ENCODE peak calls at places on chromosome 10, in eight cellular contexts. One of them, this sample, is unnamed.

GRCh38 chr10:124689911-124690498 is 54.2 kb downstream of the FAM53B start:
- DNase-seq in mesothelial cell of epicardium: no peak
- DNase-seq in NCI-H345: no peak
- DNase-seq in H4: no peak
- DNase-seq in retina: no peak
- DNase-seq in B cell: no peak
- DNase-seq in left ventricle myocardium inferior: no peak
- DNase-seq in RCC 7860: no peak
- DNase-seq in this sample: no peak

GRCh38 chr10:90319188-90319914 is 538.5 kb downstream of the HTR7 start:
- DNase-seq in B cell: no peak
- DNase-seq in H4: peak; percentile 86
- DNase-seq in retina: no peak
- DNase-seq in NCI-H345: peak; percentile 40
- DNase-seq in left ventricle myocardium inferior: no peak
- DNase-seq in RCC 7860: peak; percentile 95
- DNase-seq in mesothelial cell of epicardium: no peak
- DNase-seq in this sample: peak; percentile 47

GRCh38 chr10:97719602-97720001 is 6.1 kb downstream of the MARVELD1 start:
- DNase-seq in RCC 7860: no peak
- DNase-seq in NCI-H345: no peak
- DNase-seq in mesothelial cell of epicardium: no peak
- DNase-seq in B cell: no peak
- DNase-seq in retina: no peak
- DNase-seq in H4: no peak
- DNase-seq in left ventricle myocardium inferior: no peak
- DNase-seq in this sample: no peak

GRCh38 chr10:55329796-55330195 is 528.8 kb upstream of the PCDH15 start:
- DNase-seq in H4: no peak
- DNase-seq in left ventricle myocardium inferior: no peak
- DNase-seq in retina: no peak
- DNase-seq in RCC 7860: no peak
- DNase-seq in NCI-H345: no peak
- DNase-seq in mesothelial cell of epicardium: no peak
- DNase-seq in B cell: no peak
- DNase-seq in this sample: no peak

GRCh38 chr10:121535381-121535780 is 62.9 kb downstream of the FGFR2 start:
- DNase-seq in mesothelial cell of epicardium: no peak
- DNase-seq in RCC 7860: no peak
- DNase-seq in left ventricle myocardium inferior: no peak
- DNase-seq in NCI-H345: no peak
- DNase-seq in B cell: no peak
- DNase-seq in H4: no peak
- DNase-seq in retina: no peak
- DNase-seq in this sample: no peak

GRCh38 chr10:117463545-117463920 is 79.0 kb upstream of the EMX2 start:
- DNase-seq in retina: no peak
- DNase-seq in H4: no peak
- DNase-seq in NCI-H345: no peak
- DNase-seq in B cell: no peak
- DNase-seq in RCC 7860: no peak
- DNase-seq in left ventricle myocardium inferior: no peak
- DNase-seq in mesothelial cell of epicardium: no peak
- DNase-seq in this sample: no peak

GRCh38 chr10:71533936-71534335 is 137.2 kb downstream of the CDH23 start:
- DNase-seq in H4: no peak
- DNase-seq in retina: no peak
- DNase-seq in RCC 7860: no peak
- DNase-seq in NCI-H345: no peak
- DNase-seq in left ventricle myocardium inferior: no peak
- DNase-seq in B cell: no peak
- DNase-seq in mesothelial cell of epicardium: no peak
- DNase-seq in this sample: no peak

GRCh38 chr10:98415710-98416077 is 712 bp upstream of the PYROXD2 start:
- DNase-seq in B cell: no peak
- DNase-seq in NCI-H345: no peak
- DNase-seq in mesothelial cell of epicardium: no peak
- DNase-seq in left ventricle myocardium inferior: no peak
- DNase-seq in retina: no peak
- DNase-seq in RCC 7860: no peak
- DNase-seq in H4: no peak
- DNase-seq in this sample: no peak

GRCh38 chr10:126929391-126929790 is 24.2 kb downstream of the DOCK1 start:
- DNase-seq in RCC 7860: no peak
- DNase-seq in left ventricle myocardium inferior: no peak
- DNase-seq in H4: no peak
- DNase-seq in mesothelial cell of epicardium: no peak
- DNase-seq in retina: no peak
- DNase-seq in NCI-H345: no peak
- DNase-seq in B cell: no peak
- DNase-seq in this sample: no peak

GRCh38 chr10:3132036-3133025 is 40.3 kb downstream of the PITRM1 start:
- DNase-seq in mesothelial cell of epicardium: no peak
- DNase-seq in NCI-H345: no peak
- DNase-seq in RCC 7860: peak; percentile 31
- DNase-seq in retina: no peak
- DNase-seq in B cell: no peak
- DNase-seq in left ventricle myocardium inferior: no peak
- DNase-seq in H4: no peak
- DNase-seq in this sample: no peak

GRCh38 chr10:79170226-79170752 is 101.5 kb downstream of the ZMIZ1 start:
- DNase-seq in NCI-H345: no peak
- DNase-seq in B cell: no peak
- DNase-seq in RCC 7860: no peak
- DNase-seq in retina: no peak
- DNase-seq in left ventricle myocardium inferior: no peak
- DNase-seq in mesothelial cell of epicardium: no peak
- DNase-seq in H4: no peak
- DNase-seq in this sample: no peak

GRCh38 chr10:119115921-119116320 is 12.0 kb downstream of the DENND10 start:
- DNase-seq in RCC 7860: no peak
- DNase-seq in NCI-H345: no peak
- DNase-seq in H4: no peak
- DNase-seq in left ventricle myocardium inferior: no peak
- DNase-seq in B cell: no peak
- DNase-seq in retina: no peak
- DNase-seq in mesothelial cell of epicardium: no peak
- DNase-seq in this sample: no peak

GRCh38 chr10:3756360-3756740 is 28.7 kb downstream of the KLF6 start:
- DNase-seq in RCC 7860: no peak
- DNase-seq in left ventricle myocardium inferior: no peak
- DNase-seq in H4: no peak
- DNase-seq in NCI-H345: no peak
- DNase-seq in retina: no peak
- DNase-seq in mesothelial cell of epicardium: no peak
- DNase-seq in B cell: no peak
- DNase-seq in this sample: no peak

GRCh38 chr10:6191569-6191968 is 11.2 kb upstream of the PFKFB3 start:
- DNase-seq in retina: no peak
- DNase-seq in H4: no peak
- DNase-seq in mesothelial cell of epicardium: no peak
- DNase-seq in RCC 7860: no peak
- DNase-seq in NCI-H345: no peak
- DNase-seq in B cell: no peak
- DNase-seq in left ventricle myocardium inferior: no peak
- DNase-seq in this sample: no peak